ENCODE peak calls at places on chromosome 13, in nine cellular contexts. X, M, S, K, B, Q, Y, G and R are unnamed samples.

GRCh38 chr13:109307027-109307426 is 479.4 kb downstream of the IRS2 start:
- DNase-seq in M (no peak), X (no peak), K (no peak), Q (no peak), B (no peak), Y (no peak), G (no peak), S (no peak), R (no peak)

GRCh38 chr13:75480691-75481175 is 1.2 kb downstream of the TBC1D4 start:
- DNase-seq in M (no peak), B (peak), G (peak), Y (peak), K (peak), S (no peak), X (peak), Q (peak), R (peak)

GRCh38 chr13:29362849-29363604 is 232.5 kb downstream of the SLC7A1 start:
- DNase-seq in B (peak), G (peak), Y (peak), X (peak), S (no peak), K (peak), Q (peak), M (no peak), R (peak)

GRCh38 chr13:72716776-72717175 is 10.7 kb downstream of the MZT1 start:
- DNase-seq in S (no peak), M (no peak), B (no peak), X (no peak), Y (no peak), G (no peak), K (no peak), Q (no peak), R (no peak)

GRCh38 chr13:97234742-97235141 is 12.6 kb downstream of the MBNL2 start:
- DNase-seq in Y (no peak), Q (no peak), K (no peak), G (no peak), B (no peak), S (no peak), M (no peak), X (no peak), R (no peak)

GRCh38 chr13:114140909-114141255 is 8.5 kb upstream of the RASA3 start:
- DNase-seq in Q (peak), Y (no peak), K (no peak), G (no peak), X (no peak), M (peak), B (no peak), S (peak), R (no peak)

GRCh38 chr13:102440259-102440936 is 38.5 kb upstream of the FGF14 start:
- DNase-seq in X (peak), G (peak), Q (no peak), Y (no peak), B (no peak), M (no peak), K (no peak), S (no peak), R (no peak)

GRCh38 chr13:44188257-44188656 is 185.4 kb upstream of the SERP2 start:
- DNase-seq in G (peak), K (no peak), Q (no peak), M (no peak), S (no peak), X (no peak), B (no peak), Y (no peak), R (peak)

GRCh38 chr13:23695196-23695595 is 125.0 kb downstream of the TNFRSF19 start:
- DNase-seq in G (no peak), X (no peak), Q (no peak), Y (no peak), K (no peak), S (no peak), B (no peak), M (no peak), R (no peak)